ENCODE peak calls at places on chromosome 12, in nine cellular contexts. D, F, Q, Y, L, Z, N, M and E are unnamed samples.

GRCh38 chr12:124273630-124274029 is 21.3 kb upstream of the RFLNA start:
- DNase-seq in D (no peak), F (peak; percentile 59), Q (no peak), Y (no peak), L (peak; percentile 37), Z (peak; percentile 79), N (peak; percentile 82), M (no peak), E (no peak)

GRCh38 chr12:117685115-117685926 is 283.5 kb downstream of the KSR2 start:
- DNase-seq in D (no peak), F (peak; percentile 84), Q (peak; percentile 89), Y (no peak), L (no peak), Z (no peak), N (peak; percentile 39), M (no peak), E (peak; percentile 74)

GRCh38 chr12:122499991-122500684 is 594 bp downstream of the ZCCHC8 start:
- DNase-seq in D (peak; percentile 53), F (peak; percentile 68), Q (peak; percentile 77), Y (no peak), L (no peak), Z (peak; percentile 16), N (peak; percentile 75), M (peak; percentile 24), E (no peak)

GRCh38 chr12:79415296-79415695 is 275.5 kb downstream of the PAWR start:
- DNase-seq in D (no peak), F (no peak), Q (no peak), Y (no peak), L (no peak), Z (no peak), N (no peak), M (no peak), E (no peak)

GRCh38 chr12:5621329-5621728 is 189.4 kb downstream of the NTF3 start:
- DNase-seq in D (no peak), F (no peak), Q (no peak), Y (no peak), L (no peak), Z (no peak), N (peak; percentile 6), M (no peak), E (no peak)

GRCh38 chr12:111447571-111448265 is 42.0 kb downstream of the SH2B3 start:
- DNase-seq in D (no peak), F (no peak), Q (no peak), Y (no peak), L (no peak), Z (no peak), N (no peak), M (no peak), E (no peak)

GRCh38 chr12:113474635-113475436 is 3.2 kb upstream of the LHX5 start:
- DNase-seq in D (no peak), F (peak; percentile 32), Q (no peak), Y (no peak), L (no peak), Z (no peak), N (no peak), M (no peak), E (no peak)

GRCh38 chr12:23611320-23611719 is 338.1 kb downstream of the SOX5 start:
- DNase-seq in D (no peak), F (peak; percentile 4), Q (no peak), Y (no peak), L (no peak), Z (no peak), N (peak; percentile 12), M (no peak), E (no peak)

GRCh38 chr12:71521125-71521524 is 81.5 kb downstream of the LGR5 start:
- DNase-seq in D (no peak), F (no peak), Q (no peak), Y (no peak), L (no peak), Z (no peak), N (no peak), M (no peak), E (no peak)

GRCh38 chr12:22702690-22703089 is 77.7 kb downstream of the ETNK1 start:
- DNase-seq in D (no peak), F (no peak), Q (no peak), Y (no peak), L (no peak), Z (no peak), N (no peak), M (no peak), E (no peak)

GRCh38 chr12:31687101-31687527 is 27.6 kb downstream of the ETFBKMT start:
- DNase-seq in D (no peak), F (no peak), Q (no peak), Y (peak; percentile 74), L (peak; percentile 66), Z (no peak), N (no peak), M (no peak), E (no peak)

GRCh38 chr12:25794580-25794979 is 163.9 kb upstream of the RASSF8 start:
- DNase-seq in D (no peak), F (no peak), Q (no peak), Y (no peak), L (no peak), Z (no peak), N (no peak), M (no peak), E (no peak)

GRCh38 chr12:74370608-74371216 is 166.9 kb upstream of the ATXN7L3B start:
- DNase-seq in D (no peak), F (no peak), Q (no peak), Y (no peak), L (no peak), Z (no peak), N (no peak), M (no peak), E (no peak)

GRCh38 chr12:94500831-94501567 is 41.3 kb upstream of the CEP83 start:
- DNase-seq in D (no peak), F (no peak), Q (no peak), Y (no peak), L (no peak), Z (no peak), N (no peak), M (no peak), E (no peak)

GRCh38 chr12:55720894-55721444 is 776 bp downstream of the RDH5 start:
- DNase-seq in D (no peak), F (peak; percentile 73), Q (peak; percentile 83), Y (peak; percentile 76), L (no peak), Z (peak; percentile 66), N (peak; percentile 56), M (no peak), E (peak; percentile 78)
- TF ChIP-seq POLR2AphosphoS5 in D (no peak), F (peak; percentile 22), Q (peak; percentile 14), Y (peak; percentile 71), L (no peak), Z (peak; percentile 37), N (no peak), M (peak; percentile 36), E (no peak)

DNA sequence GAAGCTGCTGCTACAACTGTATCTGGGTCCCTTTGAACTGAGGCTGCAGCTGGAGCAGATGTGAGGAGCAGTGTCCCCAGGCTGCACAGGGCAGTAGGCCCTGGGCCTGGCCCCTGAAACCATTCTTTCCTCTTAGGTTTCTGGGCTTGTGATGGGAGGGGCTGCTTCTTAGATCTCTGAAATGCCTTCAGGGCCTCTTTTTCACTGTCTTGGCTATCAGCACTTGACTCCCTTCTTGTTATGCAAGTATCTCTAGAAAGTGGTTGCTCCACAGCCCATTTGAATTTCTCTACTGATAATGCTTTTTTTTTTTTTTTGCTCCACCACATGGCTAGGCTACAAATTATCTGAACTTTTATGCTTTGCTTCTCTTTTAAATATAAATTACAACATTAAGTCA is 41.0 kb downstream of the ACSM4 start:
- DNase-seq in D (no peak), F (no peak), Q (no peak), Y (no peak), L (no peak), Z (no peak), N (peak; percentile 8), M (no peak), E (no peak)
- H3K9me3 ChIP-seq in D (peaks cover 15% of the 10 kb centered on the region), F (no peaks in the 10 kb centered on the region), Q (peaks cover 12% of the 10 kb centered on the region), Y (peaks cover 22% of the 10 kb centered on the region), L (no peaks in the 10 kb centered on the region), Z (no peaks in the 10 kb centered on the region), N (no peaks in the 10 kb centered on the region), M (no peaks in the 10 kb centered on the region), E (no peaks in the 10 kb centered on the region)

GRCh38 chr12:62730649-62731377 is 204.1 kb downstream of the PPM1H start:
- DNase-seq in D (no peak), F (no peak), Q (no peak), Y (no peak), L (no peak), Z (no peak), N (no peak), M (no peak), E (no peak)
- TF ChIP-seq POLR2AphosphoS5 in D (no peak), F (no peak), Q (no peak), Y (no peak), L (no peak), Z (no peak), N (no peak), M (no peak), E (no peak)

GRCh38 chr12:47989023-47989417 is 15.3 kb downstream of the COL2A1 start:
- DNase-seq in D (peak; percentile 46), F (no peak), Q (peak; percentile 42), Y (peak; percentile 43), L (no peak), Z (no peak), N (no peak), M (no peak), E (no peak)

GRCh38 chr12:47987411-47988072 is 16.7 kb downstream of the COL2A1 start:
- DNase-seq in D (peak; percentile 35), F (no peak), Q (peak; percentile 51), Y (peak; percentile 69), L (no peak), Z (no peak), N (no peak), M (no peak), E (no peak)

GRCh38 chr12:47986832-47987231 is 17.4 kb downstream of the COL2A1 start:
- DNase-seq in D (no peak), F (no peak), Q (peak; percentile 20), Y (peak; percentile 62), L (no peak), Z (no peak), N (no peak), M (no peak), E (no peak)

GRCh38 chr12:47989666-47990065 is 14.6 kb downstream of the COL2A1 start:
- DNase-seq in D (peak; percentile 34), F (no peak), Q (peak; percentile 28), Y (peak; percentile 66), L (no peak), Z (no peak), N (no peak), M (no peak), E (no peak)

DNA sequence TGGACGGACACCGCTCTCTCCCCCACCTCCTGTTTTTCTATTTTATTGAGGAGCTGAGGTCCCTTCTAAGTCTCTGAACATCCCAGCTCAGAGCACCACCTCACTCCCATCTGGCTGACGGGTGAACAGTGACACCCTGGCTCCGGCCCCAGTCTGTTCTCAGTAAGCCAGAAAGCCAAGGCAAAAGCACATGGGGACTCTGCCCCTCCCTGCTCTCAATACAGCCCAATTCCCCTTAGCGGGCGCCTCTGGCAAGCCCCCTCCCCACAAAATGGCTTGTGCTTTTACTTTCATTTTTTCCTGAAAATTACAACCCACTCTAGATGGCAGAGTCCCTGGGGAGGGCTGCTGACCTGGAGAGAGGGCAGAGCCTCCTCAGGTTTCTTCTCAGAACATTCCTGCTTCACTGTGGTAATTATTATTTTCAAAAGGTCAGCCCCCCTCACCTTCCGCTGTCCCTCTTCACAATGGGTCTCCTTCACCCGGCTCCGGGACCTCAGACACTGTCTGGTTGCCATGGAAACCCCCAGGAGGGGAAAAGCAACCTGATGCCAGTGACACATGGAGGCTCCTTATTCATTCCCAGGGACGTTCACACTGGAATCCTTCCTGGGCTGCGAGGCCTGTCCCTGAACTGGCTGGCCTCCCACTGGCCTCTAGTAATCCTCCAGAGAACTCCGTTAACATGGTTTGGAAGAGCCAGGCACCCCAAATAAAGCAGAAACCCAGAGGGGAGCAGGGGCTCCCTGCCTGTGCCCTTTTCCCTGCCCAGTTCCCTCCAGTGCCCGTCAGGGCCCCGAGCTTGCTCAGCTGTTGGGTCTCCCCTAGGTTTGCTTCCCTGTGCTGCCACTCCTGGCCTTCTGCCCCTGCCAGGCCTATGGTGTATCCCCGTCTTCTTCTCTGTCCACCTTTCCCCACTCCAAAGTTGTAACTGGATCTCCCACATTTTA is 15.9 kb downstream of the COL2A1 start:
- DNase-seq in D (peak; percentile 15), F (no peak), Q (peak; percentile 53), Y (peak; percentile 61), L (no peak), Z (no peak), N (no peak), M (no peak), E (no peak)
- H3K9me3 ChIP-seq in D (no peaks in the 10 kb centered on the region), F (no peaks in the 10 kb centered on the region), Q (no peaks in the 10 kb centered on the region), Y (no peaks in the 10 kb centered on the region), L (no peaks in the 10 kb centered on the region), Z (no peaks in the 10 kb centered on the region), N (no peaks in the 10 kb centered on the region), M (no peaks in the 10 kb centered on the region), E (no peaks in the 10 kb centered on the region)